ENCODE peak calls at places on chromosome 10, in five cellular contexts. One of them, this sample, is unnamed.

GRCh38 chr10:94314913-94315545 is 47.7 kb downstream of the NOC3L start:
- DNase-seq in neuronal stem cell: no peak
- DNase-seq in H9: no peak
- DNase-seq in IMR-90: peak
- DNase-seq in H1: no peak
- DNase-seq in this sample: peak

GRCh38 chr10:93680414-93681047 is 21.9 kb downstream of the FRA10AC1 start:
- DNase-seq in H1: no peak
- DNase-seq in H9: no peak
- DNase-seq in IMR-90: peak
- DNase-seq in neuronal stem cell: peak
- DNase-seq in this sample: peak

GRCh38 chr10:60086862-60087261 is 180.5 kb upstream of the CCDC6 start:
- DNase-seq in H1: no peak
- DNase-seq in neuronal stem cell: no peak
- DNase-seq in IMR-90: no peak
- DNase-seq in H9: no peak
- DNase-seq in this sample: no peak

GRCh38 chr10:110629680-110630191 is 14.4 kb upstream of the RBM20 start:
- DNase-seq in IMR-90: peak
- DNase-seq in neuronal stem cell: no peak
- DNase-seq in H9: no peak
- DNase-seq in H1: no peak
- DNase-seq in this sample: no peak

GRCh38 chr10:76001019-76001418 is 569.6 kb downstream of the LRMDA start:
- DNase-seq in H9: no peak
- DNase-seq in IMR-90: no peak
- DNase-seq in neuronal stem cell: no peak
- DNase-seq in H1: no peak
- DNase-seq in this sample: peak

GRCh38 chr10:52644678-52645434 is 127.7 kb downstream of the MBL2 start:
- DNase-seq in H9: no peak
- DNase-seq in IMR-90: peak
- DNase-seq in H1: peak
- DNase-seq in neuronal stem cell: peak
- DNase-seq in this sample: peak

GRCh38 chr10:132938472-132939329 is 3.7 kb downstream of the CFAP46 start:
- DNase-seq in H9: peak
- DNase-seq in IMR-90: no peak
- DNase-seq in neuronal stem cell: peak
- DNase-seq in H1: peak
- DNase-seq in this sample: peak

GRCh38 chr10:44325157-44325556 is 59.7 kb downstream of the CXCL12 start:
- DNase-seq in H9: no peak
- DNase-seq in IMR-90: no peak
- DNase-seq in H1: peak
- DNase-seq in neuronal stem cell: no peak
- DNase-seq in this sample: no peak

GRCh38 chr10:7817576-7817975 is 729 bp upstream of the TAF3 start:
- DNase-seq in H1: no peak
- DNase-seq in H9: no peak
- DNase-seq in IMR-90: no peak
- DNase-seq in neuronal stem cell: no peak
- DNase-seq in this sample: peak

GRCh38 chr10:58260334-58260733 is 7.4 kb downstream of the IPMK start:
- DNase-seq in neuronal stem cell: no peak
- DNase-seq in H9: no peak
- DNase-seq in H1: no peak
- DNase-seq in IMR-90: no peak
- DNase-seq in this sample: no peak

GRCh38 chr10:5951167-5951711 is 26.1 kb downstream of the IL15RA start:
- DNase-seq in H1: no peak
- DNase-seq in H9: no peak
- DNase-seq in IMR-90: no peak
- DNase-seq in neuronal stem cell: no peak
- DNase-seq in this sample: no peak

GRCh38 chr10:45627412-45628048 is 45.0 kb downstream of the ZFAND4 start:
- DNase-seq in IMR-90: no peak
- DNase-seq in H1: no peak
- DNase-seq in neuronal stem cell: no peak
- DNase-seq in H9: no peak
- DNase-seq in this sample: no peak

GRCh38 chr10:122078326-122078725 is 89.4 kb downstream of the TACC2 start:
- DNase-seq in H9: no peak
- DNase-seq in IMR-90: no peak
- DNase-seq in neuronal stem cell: no peak
- DNase-seq in H1: no peak
- DNase-seq in this sample: no peak

GRCh38 chr10:59674211-59674836 is 35.3 kb downstream of the SLC16A9 start:
- DNase-seq in H1: no peak
- DNase-seq in neuronal stem cell: no peak
- DNase-seq in IMR-90: peak
- DNase-seq in H9: no peak
- DNase-seq in this sample: peak

GRCh38 chr10:126405239-126405785 is 17.0 kb upstream of the ADAM12 start:
- DNase-seq in H1: no peak
- DNase-seq in neuronal stem cell: no peak
- DNase-seq in H9: no peak
- DNase-seq in IMR-90: no peak
- DNase-seq in this sample: no peak

GRCh38 chr10:35372329-35372728 is 36.0 kb downstream of the CCNY start:
- DNase-seq in H9: no peak
- DNase-seq in H1: no peak
- DNase-seq in neuronal stem cell: no peak
- DNase-seq in IMR-90: no peak
- DNase-seq in this sample: no peak

GRCh38 chr10:124680675-124681074 is 63.5 kb downstream of the FAM53B start:
- DNase-seq in neuronal stem cell: no peak
- DNase-seq in H1: no peak
- DNase-seq in IMR-90: peak
- DNase-seq in H9: no peak
- DNase-seq in this sample: no peak

GRCh38 chr10:109895095-109895818 is 28.1 kb downstream of the XPNPEP1 start:
- DNase-seq in IMR-90: peak
- DNase-seq in H9: peak
- DNase-seq in neuronal stem cell: no peak
- DNase-seq in H1: no peak
- DNase-seq in this sample: no peak

GRCh38 chr10:127848226-127848625 is 44.5 kb downstream of the CLRN3 start:
- DNase-seq in H1: no peak
- DNase-seq in neuronal stem cell: no peak
- DNase-seq in IMR-90: no peak
- DNase-seq in H9: no peak
- DNase-seq in this sample: no peak

GRCh38 chr10:70549962-70550845 is 52.3 kb downstream of the PRF1 start:
- DNase-seq in H1: peak
- DNase-seq in IMR-90: peak
- DNase-seq in neuronal stem cell: peak
- DNase-seq in H9: peak
- DNase-seq in this sample: peak

GRCh38 chr10:32379314-32379949 is 32.5 kb upstream of the EPC1 start:
- DNase-seq in neuronal stem cell: peak
- DNase-seq in H1: no peak
- DNase-seq in IMR-90: peak
- DNase-seq in H9: peak
- DNase-seq in this sample: peak

GRCh38 chr10:85983051-85983450 is 383.5 kb downstream of the GRID1 start:
- DNase-seq in IMR-90: no peak
- DNase-seq in H1: no peak
- DNase-seq in H9: peak
- DNase-seq in neuronal stem cell: no peak
- DNase-seq in this sample: no peak

GRCh38 chr10:33122014-33122788 is 164.2 kb upstream of the ITGB1 start:
- DNase-seq in IMR-90: peak
- DNase-seq in neuronal stem cell: no peak
- DNase-seq in H1: no peak
- DNase-seq in H9: no peak
- DNase-seq in this sample: no peak

GRCh38 chr10:52668024-52668423 is 104.6 kb downstream of the MBL2 start:
- DNase-seq in IMR-90: no peak
- DNase-seq in H9: no peak
- DNase-seq in H1: no peak
- DNase-seq in neuronal stem cell: no peak
- DNase-seq in this sample: no peak

GRCh38 chr10:26046073-26046684 is 112.2 kb downstream of the MYO3A start:
- DNase-seq in neuronal stem cell: no peak
- DNase-seq in H9: no peak
- DNase-seq in H1: no peak
- DNase-seq in IMR-90: no peak
- DNase-seq in this sample: peak

GRCh38 chr10:132402781-132403241 is 5.8 kb downstream of the PWWP2B start:
- DNase-seq in IMR-90: no peak
- DNase-seq in H9: no peak
- DNase-seq in H1: no peak
- DNase-seq in neuronal stem cell: no peak
- DNase-seq in this sample: no peak

GRCh38 chr10:43230101-43230908 is 36.6 kb downstream of the RASGEF1A start:
- DNase-seq in H9: peak
- DNase-seq in IMR-90: no peak
- DNase-seq in H1: peak
- DNase-seq in neuronal stem cell: no peak
- DNase-seq in this sample: no peak

GRCh38 chr10:99917963-99918825 is 91.6 kb downstream of the DNMBP start:
- DNase-seq in H9: peak
- DNase-seq in neuronal stem cell: peak
- DNase-seq in IMR-90: peak
- DNase-seq in H1: peak
- DNase-seq in this sample: peak

GRCh38 chr10:99914236-99914635 is 95.5 kb downstream of the DNMBP start:
- DNase-seq in neuronal stem cell: no peak
- DNase-seq in H9: no peak
- DNase-seq in IMR-90: no peak
- DNase-seq in H1: peak
- DNase-seq in this sample: no peak

GRCh38 chr10:99915414-99915813 is 94.3 kb downstream of the DNMBP start:
- DNase-seq in IMR-90: no peak
- DNase-seq in neuronal stem cell: no peak
- DNase-seq in H9: no peak
- DNase-seq in H1: no peak
- DNase-seq in this sample: no peak

GRCh38 chr10:99913831-99914235 is 95.9 kb downstream of the DNMBP start:
- DNase-seq in H9: peak
- DNase-seq in H1: peak
- DNase-seq in IMR-90: no peak
- DNase-seq in neuronal stem cell: peak
- DNase-seq in this sample: peak

DNA sequence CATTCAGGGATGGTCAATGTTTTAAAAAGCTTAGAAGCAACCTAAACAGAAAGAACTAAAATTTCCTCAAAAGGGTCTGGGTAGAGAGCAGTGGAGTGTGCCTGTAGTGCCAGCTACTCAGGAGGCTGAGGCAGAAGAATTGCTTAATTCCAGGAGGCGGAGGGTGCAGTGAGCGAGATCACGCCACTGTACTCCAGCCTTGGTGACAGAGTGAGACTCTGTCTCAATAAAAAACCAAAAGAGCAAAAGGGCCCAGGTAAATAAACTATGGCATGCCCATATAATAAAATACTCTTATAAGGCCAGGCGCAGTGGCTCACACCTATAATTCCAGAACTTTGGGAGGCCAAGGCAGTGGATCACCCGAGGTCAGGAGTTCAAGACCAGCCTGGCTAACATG is 93.0 kb downstream of the DNMBP start:
- DNase-seq in IMR-90: no peak
- DNase-seq in H1: no peak
- DNase-seq in neuronal stem cell: no peak
- DNase-seq in H9: no peak
- DNase-seq in this sample: no peak
- H3K4ac ChIP-seq in IMR-90: no peak
- H3K4ac ChIP-seq in H1: no peak
- H3K4ac ChIP-seq in neuronal stem cell: no peak
- H3K4ac ChIP-seq in H9: no peak
- H3K4ac ChIP-seq in this sample: peak

GRCh38 chr10:119005377-119006043 is 24.0 kb upstream of the NANOS1 start:
- DNase-seq in IMR-90: peak
- DNase-seq in neuronal stem cell: no peak
- DNase-seq in H1: no peak
- DNase-seq in H9: no peak
- DNase-seq in this sample: no peak
- H3K27ac ChIP-seq in IMR-90: no peak
- H3K27ac ChIP-seq in neuronal stem cell: no peak
- H3K27ac ChIP-seq in H1: no peak
- H3K27ac ChIP-seq in H9: no peak
- H3K27ac ChIP-seq in this sample: no peak

GRCh38 chr10:99841746-99842145 is 59.3 kb downstream of the ABCC2 start:
- DNase-seq in IMR-90: no peak
- DNase-seq in H9: no peak
- DNase-seq in neuronal stem cell: no peak
- DNase-seq in H1: no peak
- DNase-seq in this sample: no peak

GRCh38 chr10:99845837-99846382 is 63.5 kb downstream of the ABCC2 start:
- DNase-seq in neuronal stem cell: peak
- DNase-seq in IMR-90: peak
- DNase-seq in H9: peak
- DNase-seq in H1: peak
- DNase-seq in this sample: peak

GRCh38 chr10:99849057-99849456 is 66.6 kb downstream of the ABCC2 start:
- DNase-seq in IMR-90: no peak
- DNase-seq in neuronal stem cell: no peak
- DNase-seq in H9: no peak
- DNase-seq in H1: no peak
- DNase-seq in this sample: no peak

GRCh38 chr10:99843310-99843709 is 60.9 kb downstream of the ABCC2 start:
- DNase-seq in H1: no peak
- DNase-seq in IMR-90: peak
- DNase-seq in H9: no peak
- DNase-seq in neuronal stem cell: no peak
- DNase-seq in this sample: no peak

GRCh38 chr10:99844433-99844955 is 62.1 kb downstream of the ABCC2 start:
- DNase-seq in neuronal stem cell: no peak
- DNase-seq in H1: no peak
- DNase-seq in IMR-90: no peak
- DNase-seq in H9: no peak
- DNase-seq in this sample: no peak
- H4K8ac ChIP-seq in neuronal stem cell: no peak
- H4K8ac ChIP-seq in H1: no peak
- H4K8ac ChIP-seq in IMR-90: no peak
- H4K8ac ChIP-seq in H9: no peak
- H4K8ac ChIP-seq in this sample: no peak

DNA sequence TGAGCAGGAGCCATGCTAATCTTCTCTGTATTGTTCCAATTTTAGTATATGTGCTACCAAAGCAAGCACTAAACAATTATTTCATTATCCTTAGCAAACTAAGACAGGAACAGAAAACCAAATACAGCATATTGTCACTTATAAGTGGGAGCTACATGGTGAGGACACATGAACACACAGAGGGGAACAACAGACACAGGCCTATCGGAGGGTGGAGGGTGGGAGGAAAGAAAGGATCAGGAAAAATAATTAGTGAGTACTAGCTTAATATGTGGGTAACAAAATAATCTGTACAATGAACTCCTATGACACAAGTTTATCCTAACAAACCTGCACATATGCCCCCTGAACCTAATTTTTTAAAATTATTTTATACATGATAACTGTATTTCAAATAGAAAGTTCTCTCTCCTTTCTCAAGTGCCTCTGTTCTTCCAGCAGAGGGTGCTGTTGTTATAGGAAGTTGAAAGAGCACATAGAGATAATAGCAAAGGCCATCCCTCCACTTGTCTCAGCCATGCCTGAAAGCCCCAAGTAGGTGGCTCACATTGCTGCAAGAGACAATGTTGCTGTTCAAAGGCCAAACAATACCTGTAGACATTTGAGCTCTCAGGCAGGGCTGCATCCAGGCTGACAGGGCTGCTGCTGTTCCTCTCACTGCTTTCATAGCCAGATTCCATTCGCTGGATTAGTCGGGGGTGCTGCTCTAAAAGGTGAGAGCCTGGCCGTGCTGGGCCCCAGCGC is 33.4 kb upstream of the PPP3CB start:
- DNase-seq in H1: peak
- DNase-seq in IMR-90: peak
- DNase-seq in H9: peak
- DNase-seq in neuronal stem cell: peak
- DNase-seq in this sample: peak
- H3K4ac ChIP-seq in H1: no peak
- H3K4ac ChIP-seq in IMR-90: no peak
- H3K4ac ChIP-seq in H9: no peak
- H3K4ac ChIP-seq in neuronal stem cell: no peak
- H3K4ac ChIP-seq in this sample: no peak